ENCODE peak calls at places on chromosome 20, in five cellular contexts. R is AG09309, B is ovary, M is AG10803, W is amniotic epithelial cell. X is an unnamed sample.

GRCh38 chr20:4369798-4370124 is 351.9 kb upstream of the PRND start:
- DNase-seq in R (no peak), M (no peak), B (no peak), W (no peak), X (no peak)

GRCh38 chr20:11522359-11522758 is 395.3 kb upstream of the BTBD3 start:
- DNase-seq in R (no peak), B (no peak), W (no peak), M (peak), X (peak)

GRCh38 chr20:48102821-48103635 is 317.7 kb upstream of the SULF2 start:
- DNase-seq in R (no peak), W (no peak), B (no peak), M (peak), X (no peak)

GRCh38 chr20:3777381-3777725 is 3.9 kb downstream of the SPEF1 start:
- DNase-seq in M (no peak), B (no peak), W (no peak), R (no peak), X (no peak)

GRCh38 chr20:38241201-38241600 is 19.3 kb downstream of the KIAA1755 start:
- DNase-seq in R (no peak), W (no peak), M (no peak), B (no peak), X (no peak)

GRCh38 chr20:40160151-40160550 is 528.9 kb downstream of the MAFB start:
- DNase-seq in R (peak), M (peak), W (no peak), B (no peak), X (peak)

GRCh38 chr20:32510120-32510600 is 75.0 kb downstream of the NOL4L start:
- DNase-seq in W (no peak), M (no peak), B (no peak), R (no peak), X (no peak)

GRCh38 chr20:23393999-23394775 is 27.1 kb downstream of the NAPB start:
- DNase-seq in W (no peak), R (no peak), B (no peak), M (no peak), X (no peak)

GRCh38 chr20:62732766-62733165 is 24.1 kb downstream of the NTSR1 start:
- DNase-seq in R (no peak), B (no peak), W (no peak), M (no peak), X (no peak)

GRCh38 chr20:48948612-48949011 is 27.1 kb downstream of the ARFGEF2 start:
- DNase-seq in W (no peak), M (no peak), B (no peak), R (no peak), X (no peak)

GRCh38 chr20:63325021-63325471 is 32.1 kb downstream of the COL20A1 start:
- DNase-seq in W (no peak), M (no peak), B (peak), R (no peak), X (no peak)

GRCh38 chr20:3739054-3739925 is 6.8 kb downstream of the HSPA12B start:
- DNase-seq in W (no peak), M (no peak), B (no peak), R (no peak), X (no peak)

GRCh38 chr20:46367967-46368901 is 38.2 kb downstream of the ELMO2 start:
- DNase-seq in R (no peak), M (no peak), B (no peak), W (no peak), X (no peak)

GRCh38 chr20:44019638-44020335 is 105.1 kb downstream of the TOX2 start:
- DNase-seq in R (no peak), M (peak), W (peak), B (no peak), X (no peak)